ENCODE peak calls at places on chromosomes 12 and 14, in five cellular contexts. E, Z, Y, K and L are unnamed samples.

GRCh38 chr14:44914849-44915248 is 46.9 kb downstream of the KLHL28 start:
- DNase-seq in Y (no peak), Z (no peak), K (no peak), E (no peak), L (no peak)

GRCh38 chr14:76307786-76308780 is 67.9 kb upstream of the ESRRB start:
- DNase-seq in E (no peak), K (no peak), Z (peak; percentile 51), Y (no peak), L (no peak)

GRCh38 chr12:116657921-116658495 is 79.9 kb downstream of the SPRING1 start:
- DNase-seq in Y (no peak), E (no peak), K (no peak), Z (no peak), L (no peak)

GRCh38 chr14:69687963-69688649 is 76.7 kb downstream of the SUSD6 start:
- DNase-seq in E (no peak), Z (no peak), Y (no peak), K (no peak), L (no peak)

GRCh38 chr12:63905523-63905922 is 61.0 kb downstream of the SRGAP1 start:
- DNase-seq in K (no peak), Z (no peak), Y (no peak), E (no peak), L (no peak)

GRCh38 chr12:124143726-124144125 is 151.2 kb upstream of the RFLNA start:
- DNase-seq in Z (no peak), K (no peak), Y (no peak), E (no peak), L (no peak)

GRCh38 chr12:67943295-67943892 is 45.9 kb upstream of the IFNG-AS1 start:
- DNase-seq in K (peak; percentile 78), Z (no peak), E (peak; percentile 69), Y (peak; percentile 74), L (peak; percentile 41)

GRCh38 chr12:132248439-132249157 is 80.8 kb downstream of the GALNT9 start:
- DNase-seq in Z (no peak), K (no peak), Y (no peak), E (no peak), L (no peak)

GRCh38 chr12:116278259-116278595 is 734 bp upstream of the MED13L start:
- DNase-seq in K (no peak), Y (no peak), E (no peak), Z (no peak), L (no peak)

GRCh38 chr14:70047598-70048312 is 141.0 kb downstream of the SLC8A3 start:
- DNase-seq in K (no peak), E (no peak), Y (no peak), Z (no peak), L (no peak)

GRCh38 chr12:124750787-124751471 is 112.7 kb downstream of the SCARB1 start:
- DNase-seq in Y (no peak), K (no peak), E (peak; percentile 41), Z (no peak), L (no peak)

GRCh38 chr14:32109676-32110075 is 32.6 kb downstream of the ARHGAP5 start:
- DNase-seq in K (no peak), E (no peak), Y (no peak), Z (no peak), L (no peak)

GRCh38 chr12:14256555-14257169 is 108.8 kb upstream of the ATF7IP start:
- DNase-seq in Y (peak; percentile 94), Z (no peak), K (peak; percentile 82), E (peak; percentile 66), L (peak; percentile 64)

GRCh38 chr14:57865450-57866198 is at the start of gene SLC35F4:
- DNase-seq in Z (peak; percentile 79), E (peak; percentile 5), Y (no peak), K (peak; percentile 37), L (peak; percentile 45)

GRCh38 chr12:119938049-119938667 is 50.9 kb upstream of the BICDL1 start:
- DNase-seq in Y (peak; percentile 68), Z (no peak), K (peak; percentile 57), E (peak; percentile 67), L (peak; percentile 74)

GRCh38 chr14:85250369-85250768 is 279.6 kb upstream of the FLRT2 start:
- DNase-seq in Y (no peak), Z (no peak), K (no peak), E (no peak), L (no peak)

GRCh38 chr14:98138666-98139065 is 1133.3 kb downstream of the BCL11B start:
- DNase-seq in K (peak; percentile 16), E (peak; percentile 81), Y (peak; percentile 79), Z (no peak), L (peak; percentile 31)

GRCh38 chr14:98173291-98173690 is 1098.7 kb downstream of the BCL11B start:
- DNase-seq in Z (no peak), K (no peak), E (peak; percentile 99), Y (peak; percentile 71), L (no peak)

GRCh38 chr12:104669057-104669770 is 212.5 kb downstream of the CHST11 start:
- DNase-seq in Z (no peak), Y (no peak), K (peak; percentile 75), E (peak; percentile 49), L (no peak)

GRCh38 chr12:19404232-19404880 is 34.9 kb upstream of the AEBP2 start:
- DNase-seq in K (no peak), Z (no peak), E (peak; percentile 81), Y (no peak), L (no peak)

GRCh38 chr14:73741876-73742519 is 27.8 kb upstream of the PNMA1 start:
- DNase-seq in Z (no peak), E (peak; percentile 79), K (no peak), Y (peak; percentile 50), L (no peak)

GRCh38 chr12:76685246-76685678 is 78.7 kb upstream of the ZDHHC17 start:
- DNase-seq in Y (no peak), K (no peak), Z (no peak), E (no peak), L (no peak)

GRCh38 chr12:3199551-3200031 is 122.4 kb downstream of the TSPAN9 start:
- DNase-seq in K (no peak), E (no peak), Z (no peak), Y (no peak), L (no peak)

GRCh38 chr14:81927069-81927468 is 393.4 kb upstream of the SEL1L start:
- DNase-seq in Y (no peak), Z (no peak), K (no peak), E (no peak), L (no peak)

GRCh38 chr12:121796855-121797751 is 3.6 kb upstream of the RHOF start:
- DNase-seq in Y (no peak), E (no peak), Z (no peak), K (peak; percentile 97), L (no peak)
- TF ChIP-seq CTCF in Y (no peak), E (no peak), Z (peak; percentile 43), K (peak; percentile 13), L (no peak)

GRCh38 chr12:121849660-121850059 is 9.0 kb downstream of the HPD start:
- DNase-seq in E (no peak), Z (no peak), Y (no peak), K (no peak), L (no peak)
- TF ChIP-seq CTCF in E (no peak), Z (no peak), Y (no peak), K (no peak), L (no peak)

GRCh38 chr14:93206793-93207467 is at the start of the genes GON7 and UBR7:
- DNase-seq in Z (peak; percentile 95), E (peak; percentile 95), K (peak; percentile 95), Y (peak; percentile 96), L (peak; percentile 92)
- TF ChIP-seq CTCF in Z (no peak), E (peak; percentile 41), K (peak; percentile 15), Y (no peak), L (peak; percentile 5)

DNA sequence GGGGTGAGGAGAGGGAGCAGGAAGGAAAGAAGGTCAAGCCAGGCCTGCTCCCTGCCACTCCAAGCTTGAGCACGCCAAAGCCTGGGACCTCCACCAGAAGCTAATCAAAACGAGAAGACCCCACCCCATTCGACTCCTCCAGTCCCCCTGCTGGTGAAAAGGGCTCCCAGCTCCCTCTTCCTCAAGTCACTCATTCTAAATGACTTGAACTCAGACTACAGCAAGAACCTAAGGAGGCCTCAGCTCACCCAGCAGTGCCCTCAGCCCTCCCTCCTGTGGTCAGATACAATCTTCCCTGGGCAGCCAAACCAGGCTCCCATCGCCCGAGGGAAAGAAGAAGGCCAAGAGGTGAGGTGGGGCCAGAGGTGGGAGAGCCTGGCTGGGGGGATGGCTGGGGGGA is 17.4 kb downstream of the HDAC7 start:
- DNase-seq in Y (no peak), K (no peak), E (no peak), Z (no peak), L (no peak)
- TF ChIP-seq CTCF in Y (peak; percentile 24), K (no peak), E (peak; percentile 38), Z (peak; percentile 59), L (no peak)

DNA sequence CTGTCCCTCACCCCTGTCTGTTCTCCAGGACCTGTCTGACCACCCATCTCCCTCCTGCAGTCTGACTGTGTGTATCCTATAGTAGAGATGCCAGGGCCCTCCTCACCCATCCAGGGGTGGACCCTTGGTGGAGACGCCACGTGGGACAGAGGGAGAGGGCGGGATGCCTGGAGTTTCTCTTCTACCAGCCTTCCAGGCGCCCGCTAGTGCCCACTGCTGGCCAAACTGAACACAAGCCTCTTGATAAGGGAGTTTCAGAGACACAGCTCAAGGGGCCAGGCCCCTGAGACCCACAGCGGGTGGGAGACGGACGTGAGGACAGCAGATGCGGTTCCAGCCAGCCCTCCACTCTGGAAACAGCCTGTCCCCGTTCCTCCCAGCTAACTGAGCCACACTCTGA is 147.3 kb downstream of the RBM19 start:
- DNase-seq in E (peak; percentile 8), Z (no peak), K (no peak), Y (no peak), L (no peak)
- TF ChIP-seq CTCF in E (peak; percentile 40), Z (peak; percentile 69), K (no peak), Y (no peak), L (no peak)

GRCh38 chr14:20866194-20866593 is 25.0 kb upstream of the RNASE3 start:
- DNase-seq in Z (no peak), Y (no peak), E (no peak), K (no peak), L (no peak)

GRCh38 chr14:20866963-20867362 is 24.2 kb upstream of the RNASE3 start:
- DNase-seq in K (no peak), E (peak; percentile 10), Z (no peak), Y (peak; percentile 6), L (no peak)
- TF ChIP-seq CTCF in K (no peak), E (peak; percentile 55), Z (peak; percentile 70), Y (peak; percentile 20), L (no peak)

DNA sequence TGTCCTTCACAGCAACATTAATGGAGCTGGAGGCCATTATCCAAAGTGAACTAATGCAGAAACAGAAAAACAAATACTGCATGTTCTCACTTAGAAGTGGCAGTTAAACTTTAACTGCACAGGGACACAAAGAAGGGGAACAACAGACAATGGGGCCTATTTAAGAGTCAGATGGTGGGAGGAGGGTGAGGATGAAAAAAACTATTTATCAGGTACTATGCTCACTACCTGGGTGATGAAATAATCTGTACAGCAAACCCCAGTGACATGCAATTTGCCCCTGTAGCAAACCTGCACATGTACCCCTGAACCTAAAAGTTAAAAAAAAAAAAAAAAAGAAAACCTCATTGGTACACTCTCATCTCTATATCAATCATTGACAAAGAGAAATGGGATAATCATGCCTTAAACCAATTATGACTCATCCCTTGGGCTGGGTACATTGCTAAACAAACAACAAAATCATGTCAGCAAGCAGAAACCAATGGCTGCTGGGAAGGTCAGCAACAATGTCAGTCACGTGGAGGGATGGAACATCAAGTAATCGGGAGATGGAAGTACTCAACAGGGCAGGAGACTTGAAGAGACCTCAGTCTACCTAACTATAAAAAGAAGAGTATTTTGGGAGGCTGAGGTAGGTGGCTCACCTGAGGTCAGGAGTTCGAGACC is 479.2 kb downstream of the RMST start:
- DNase-seq in E (no peak), Z (no peak), Y (no peak), K (no peak), L (no peak)
- TF ChIP-seq CTCF in E (no peak), Z (no peak), Y (no peak), K (no peak), L (no peak)